ENCODE peak calls at places on chromosomes 16 and 17, in five cellular contexts. One of them, this sample, is unnamed.

GRCh38 chr17:2977157-2977556 is 86.2 kb downstream of the OR1D5 start:
- DNase-seq in K562: no peak
- DNase-seq in GM12878: no peak
- DNase-seq in SK-N-SH: no peak
- DNase-seq in HepG2: no peak
- DNase-seq in this sample: no peak

GRCh38 chr17:29162082-29162908 is 17.9 kb downstream of the MYO18A start:
- DNase-seq in K562: no peak
- DNase-seq in SK-N-SH: no peak
- DNase-seq in HepG2: no peak
- DNase-seq in GM12878: no peak
- DNase-seq in this sample: no peak

GRCh38 chr16:59880626-59881025 is 1146.5 kb upstream of the GOT2 start:
- DNase-seq in GM12878: no peak
- DNase-seq in HepG2: no peak
- DNase-seq in SK-N-SH: no peak
- DNase-seq in K562: no peak
- DNase-seq in this sample: no peak

GRCh38 chr17:77581480-77581879 is 377.0 kb upstream of the TNRC6C start:
- DNase-seq in K562: no peak
- DNase-seq in GM12878: no peak
- DNase-seq in HepG2: no peak
- DNase-seq in SK-N-SH: no peak
- DNase-seq in this sample: no peak

GRCh38 chr17:29562615-29563014 is 4.2 kb downstream of the ABHD15 start:
- DNase-seq in HepG2: no peak
- DNase-seq in SK-N-SH: no peak
- DNase-seq in K562: no peak
- DNase-seq in GM12878: no peak
- DNase-seq in this sample: no peak

GRCh38 chr17:49822829-49823228 is 25.0 kb downstream of the TAC4 start:
- DNase-seq in HepG2: no peak
- DNase-seq in SK-N-SH: no peak
- DNase-seq in GM12878: no peak
- DNase-seq in K562: no peak
- DNase-seq in this sample: no peak

GRCh38 chr17:40909351-40909750 is 24.3 kb upstream of the KRT20 start:
- DNase-seq in K562: peak
- DNase-seq in SK-N-SH: peak
- DNase-seq in HepG2: peak
- DNase-seq in GM12878: no peak
- DNase-seq in this sample: peak

GRCh38 chr17:82914375-82914774 is 74.6 kb upstream of the ZNF750 start:
- DNase-seq in K562: no peak
- DNase-seq in GM12878: no peak
- DNase-seq in HepG2: no peak
- DNase-seq in SK-N-SH: no peak
- DNase-seq in this sample: no peak

GRCh38 chr16:75238132-75238852 is 13.1 kb downstream of the BCAR1 start:
- DNase-seq in SK-N-SH: peak
- DNase-seq in K562: no peak
- DNase-seq in GM12878: no peak
- DNase-seq in HepG2: peak
- DNase-seq in this sample: no peak

GRCh38 chr16:62596101-62596500 is 559.9 kb upstream of the CDH8 start:
- DNase-seq in SK-N-SH: no peak
- DNase-seq in HepG2: no peak
- DNase-seq in GM12878: no peak
- DNase-seq in K562: no peak
- DNase-seq in this sample: no peak

GRCh38 chr17:10349403-10349802 is 23.4 kb downstream of the MYH13 start:
- DNase-seq in K562: no peak
- DNase-seq in GM12878: no peak
- DNase-seq in HepG2: no peak
- DNase-seq in SK-N-SH: peak
- DNase-seq in this sample: peak

GRCh38 chr16:86604436-86605220 is 26.3 kb downstream of the FOXL1 start:
- DNase-seq in GM12878: no peak
- DNase-seq in K562: peak
- DNase-seq in HepG2: no peak
- DNase-seq in SK-N-SH: no peak
- DNase-seq in this sample: no peak

GRCh38 chr16:47905771-47906170 is 250.0 kb downstream of the ABCC12 start:
- DNase-seq in SK-N-SH: no peak
- DNase-seq in HepG2: no peak
- DNase-seq in GM12878: no peak
- DNase-seq in K562: no peak
- DNase-seq in this sample: no peak

GRCh38 chr16:15874745-15875314 is 13.6 kb downstream of the CEP20 start:
- DNase-seq in SK-N-SH: peak
- DNase-seq in K562: peak
- DNase-seq in GM12878: no peak
- DNase-seq in HepG2: peak
- DNase-seq in this sample: peak

GRCh38 chr17:51398647-51399046 is 138.3 kb downstream of the UTP18 start:
- DNase-seq in HepG2: no peak
- DNase-seq in GM12878: no peak
- DNase-seq in K562: no peak
- DNase-seq in SK-N-SH: peak
- DNase-seq in this sample: no peak

GRCh38 chr16:74034862-74035261 is 261.8 kb upstream of the PSMD7 start:
- DNase-seq in K562: peak
- DNase-seq in GM12878: no peak
- DNase-seq in SK-N-SH: peak
- DNase-seq in HepG2: peak
- DNase-seq in this sample: peak

GRCh38 chr16:1108299-1109252 is 12.5 kb upstream of the C1QTNF8 start:
- DNase-seq in SK-N-SH: no peak
- DNase-seq in GM12878: no peak
- DNase-seq in HepG2: no peak
- DNase-seq in K562: no peak
- DNase-seq in this sample: no peak

GRCh38 chr16:19524356-19524865 is 669 bp downstream of the CCP110 start:
- DNase-seq in GM12878: no peak
- DNase-seq in HepG2: no peak
- DNase-seq in K562: peak
- DNase-seq in SK-N-SH: peak
- DNase-seq in this sample: no peak

GRCh38 chr16:55655381-55655708 is 443 bp upstream of the SLC6A2 start:
- DNase-seq in K562: no peak
- DNase-seq in HepG2: no peak
- DNase-seq in SK-N-SH: no peak
- DNase-seq in GM12878: no peak
- DNase-seq in this sample: no peak

GRCh38 chr16:3434373-3434772 is 8.9 kb downstream of the ZNF597 start:
- DNase-seq in K562: no peak
- DNase-seq in GM12878: no peak
- DNase-seq in HepG2: no peak
- DNase-seq in SK-N-SH: no peak
- DNase-seq in this sample: no peak

GRCh38 chr16:16073884-16074781 is 124.7 kb downstream of the ABCC1 start:
- DNase-seq in HepG2: peak
- DNase-seq in K562: no peak
- DNase-seq in SK-N-SH: no peak
- DNase-seq in GM12878: no peak
- DNase-seq in this sample: no peak

GRCh38 chr17:13001991-13002615 is 15.7 kb downstream of the ELAC2 start:
- DNase-seq in K562: no peak
- DNase-seq in SK-N-SH: no peak
- DNase-seq in GM12878: no peak
- DNase-seq in HepG2: no peak
- DNase-seq in this sample: no peak

GRCh38 chr17:61351745-61352407 is 47.8 kb upstream of the TBX2 start:
- DNase-seq in SK-N-SH: no peak
- DNase-seq in GM12878: no peak
- DNase-seq in K562: no peak
- DNase-seq in HepG2: no peak
- DNase-seq in this sample: no peak

GRCh38 chr17:61353211-61353610 is 46.4 kb upstream of the TBX2 start:
- DNase-seq in SK-N-SH: no peak
- DNase-seq in GM12878: no peak
- DNase-seq in K562: no peak
- DNase-seq in HepG2: no peak
- DNase-seq in this sample: no peak

GRCh38 chr17:61353615-61354014 is 46.0 kb upstream of the TBX2 start:
- DNase-seq in SK-N-SH: no peak
- DNase-seq in K562: no peak
- DNase-seq in GM12878: no peak
- DNase-seq in HepG2: no peak
- DNase-seq in this sample: no peak

GRCh38 chr17:61352408-61352770 is 47.3 kb upstream of the TBX2 start:
- DNase-seq in SK-N-SH: no peak
- DNase-seq in GM12878: no peak
- DNase-seq in K562: no peak
- DNase-seq in HepG2: no peak
- DNase-seq in this sample: no peak

GRCh38 chr17:61352771-61353170 is 46.9 kb upstream of the TBX2 start:
- DNase-seq in SK-N-SH: no peak
- DNase-seq in HepG2: peak
- DNase-seq in K562: no peak
- DNase-seq in GM12878: no peak
- DNase-seq in this sample: no peak
- TF ChIP-seq ZBTB33 in SK-N-SH: no peak
- TF ChIP-seq ZBTB33 in HepG2: peak
- TF ChIP-seq ZBTB33 in K562: no peak
- TF ChIP-seq ZBTB33 in GM12878: no peak
- TF ChIP-seq ZBTB33 in this sample: no peak

GRCh38 chr17:75523647-75524046 is 1.9 kb upstream of the LLGL2 start:
- DNase-seq in HepG2: no peak
- DNase-seq in SK-N-SH: no peak
- DNase-seq in K562: no peak
- DNase-seq in GM12878: no peak
- DNase-seq in this sample: no peak

GRCh38 chr17:75524269-75524970 is 1.1 kb upstream of the LLGL2 start:
- DNase-seq in SK-N-SH: peak
- DNase-seq in K562: no peak
- DNase-seq in GM12878: no peak
- DNase-seq in HepG2: no peak
- DNase-seq in this sample: no peak

GRCh38 chr17:75526555-75527270 is 1.2 kb downstream of the LLGL2 start:
- DNase-seq in HepG2: no peak
- DNase-seq in SK-N-SH: no peak
- DNase-seq in K562: no peak
- DNase-seq in GM12878: no peak
- DNase-seq in this sample: no peak

GRCh38 chr17:75525806-75526554 is 483 bp downstream of the LLGL2 start:
- DNase-seq in SK-N-SH: peak
- DNase-seq in K562: no peak
- DNase-seq in GM12878: no peak
- DNase-seq in HepG2: peak
- DNase-seq in this sample: no peak

DNA sequence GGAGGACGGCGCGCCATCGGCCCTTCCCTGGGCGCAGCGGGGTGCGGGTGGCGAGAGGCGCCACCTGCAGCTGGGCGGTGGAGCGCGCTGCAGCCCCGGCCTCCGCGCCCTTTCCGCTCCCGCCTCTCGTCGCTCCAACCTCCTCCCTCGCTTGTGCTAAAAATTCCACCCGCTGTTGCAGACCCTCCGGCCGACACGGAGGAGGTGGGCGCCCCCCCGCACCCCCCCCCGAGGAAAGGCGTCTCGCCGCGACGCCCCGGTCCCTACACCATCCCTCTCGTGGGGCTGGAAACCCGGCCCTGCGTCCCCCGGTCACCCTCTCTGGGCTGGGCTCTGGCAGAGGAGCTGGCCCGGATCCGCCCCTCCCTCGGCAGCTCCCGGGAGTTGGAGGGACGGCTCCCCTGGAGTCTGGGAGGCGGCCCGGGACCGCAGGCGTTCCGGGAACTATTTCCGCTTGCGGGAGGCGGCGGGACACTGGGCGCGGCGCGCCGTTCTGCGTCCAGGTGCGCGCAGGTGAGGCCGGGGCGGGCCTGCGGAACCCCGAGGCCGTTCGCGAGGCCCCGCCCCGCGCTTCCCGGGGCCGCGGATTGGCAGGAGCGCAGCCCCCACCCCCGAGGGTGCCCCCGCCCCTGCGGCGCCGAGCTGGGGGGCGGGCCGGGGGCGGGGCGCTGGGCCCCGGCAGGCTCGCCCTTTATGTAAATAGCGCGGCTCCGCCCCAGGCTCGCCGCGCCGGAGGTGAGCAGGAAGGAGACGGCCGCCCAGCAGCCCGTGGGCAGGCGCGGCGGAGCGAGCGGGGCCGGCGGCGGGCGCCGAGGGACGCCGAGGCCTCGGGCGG is at the start of gene LLGL2:
- DNase-seq in SK-N-SH: peak
- DNase-seq in GM12878: no peak
- DNase-seq in K562: peak
- DNase-seq in HepG2: peak
- DNase-seq in this sample: peak
- TF ChIP-seq CTCF in SK-N-SH: peak
- TF ChIP-seq CTCF in GM12878: peak
- TF ChIP-seq CTCF in K562: peak
- TF ChIP-seq CTCF in HepG2: peak
- TF ChIP-seq CTCF in this sample: peak

GRCh38 chr17:81476635-81477034 is 36.0 kb downstream of the ACTG1 start:
- DNase-seq in GM12878: no peak
- DNase-seq in K562: no peak
- DNase-seq in SK-N-SH: no peak
- DNase-seq in HepG2: no peak
- DNase-seq in this sample: no peak

GRCh38 chr17:81474958-81475357 is 37.6 kb downstream of the ACTG1 start:
- DNase-seq in K562: no peak
- DNase-seq in SK-N-SH: no peak
- DNase-seq in GM12878: no peak
- DNase-seq in HepG2: no peak
- DNase-seq in this sample: no peak

GRCh38 chr17:81477173-81477572 is 35.4 kb downstream of the ACTG1 start:
- DNase-seq in SK-N-SH: no peak
- DNase-seq in HepG2: no peak
- DNase-seq in GM12878: no peak
- DNase-seq in K562: no peak
- DNase-seq in this sample: no peak

GRCh38 chr17:81478119-81478518 is 34.5 kb downstream of the ACTG1 start:
- DNase-seq in GM12878: no peak
- DNase-seq in HepG2: no peak
- DNase-seq in SK-N-SH: no peak
- DNase-seq in K562: no peak
- DNase-seq in this sample: no peak

GRCh38 chr17:81476097-81476496 is 36.5 kb downstream of the ACTG1 start:
- DNase-seq in HepG2: no peak
- DNase-seq in GM12878: no peak
- DNase-seq in SK-N-SH: no peak
- DNase-seq in K562: no peak
- DNase-seq in this sample: no peak
- H3K4me2 ChIP-seq in HepG2: no peak
- H3K4me2 ChIP-seq in GM12878: no peak
- H3K4me2 ChIP-seq in SK-N-SH: no peak
- H3K4me2 ChIP-seq in K562: no peak
- H3K4me2 ChIP-seq in this sample: no peak

DNA sequence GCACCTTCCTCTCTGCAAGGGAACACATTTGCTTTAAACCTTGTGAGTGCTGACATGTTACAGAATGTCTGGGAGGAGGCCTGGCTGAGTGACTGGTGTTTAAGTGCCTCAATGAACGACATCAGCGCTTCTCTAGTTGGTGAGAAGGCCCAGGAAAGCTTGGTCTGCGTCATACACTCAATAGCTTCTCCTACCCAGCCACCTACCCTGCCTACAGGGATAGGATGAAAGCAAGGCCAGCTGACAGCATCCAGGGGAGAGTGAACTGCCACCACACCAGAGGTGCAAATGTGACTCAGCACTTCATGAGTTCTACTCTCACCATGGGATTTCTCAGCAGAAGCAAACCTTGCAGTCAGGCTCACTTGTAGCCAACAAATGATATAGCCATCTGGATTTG is 31.7 kb upstream of the CFAP20 start:
- DNase-seq in GM12878: no peak
- DNase-seq in SK-N-SH: no peak
- DNase-seq in HepG2: no peak
- DNase-seq in K562: no peak
- DNase-seq in this sample: no peak
- TF ChIP-seq ZBTB33 in GM12878: no peak
- TF ChIP-seq ZBTB33 in SK-N-SH: no peak
- TF ChIP-seq ZBTB33 in HepG2: no peak
- TF ChIP-seq ZBTB33 in K562: no peak
- TF ChIP-seq ZBTB33 in this sample: no peak